ENCODE peak calls at places on chromosomes 5 and 9, in five cellular contexts. W, P, Q, H and D are unnamed samples.

GRCh38 chr5:141637266-141637692 is 482 bp downstream of the RELL2 start:
- DNase-seq in W (peak; percentile 46), Q (no peak), P (no peak), H (no peak), D (no peak)

GRCh38 chr5:59620535-59621212 is 272.9 kb downstream of the PDE4D start:
- DNase-seq in P (no peak), Q (no peak), H (no peak), W (no peak), D (no peak)

GRCh38 chr5:73189816-73190451 is 16.9 kb downstream of the TMEM174 start:
- DNase-seq in H (no peak), P (peak; percentile 39), Q (no peak), W (peak; percentile 69), D (no peak)

GRCh38 chr5:102290004-102290403 is 6.1 kb downstream of the SLCO4C1 start:
- DNase-seq in Q (no peak), W (no peak), P (no peak), H (no peak), D (no peak)

GRCh38 chr5:171391996-171392577 is 4.4 kb downstream of the NPM1 start:
- DNase-seq in Q (no peak), P (no peak), W (no peak), H (no peak), D (no peak)

GRCh38 chr9:132447346-132447745 is 37.3 kb downstream of the CFAP77 start:
- DNase-seq in Q (no peak), W (peak; percentile 71), H (no peak), P (no peak), D (no peak)

GRCh38 chr5:131366428-131366827 is 102.6 kb downstream of the CDC42SE2 start:
- DNase-seq in Q (no peak), H (no peak), W (no peak), P (no peak), D (no peak)

GRCh38 chr9:32571969-32572899 is 725 bp downstream of the NDUFB6 start:
- DNase-seq in W (peak; percentile 91), Q (peak; percentile 51), H (peak; percentile 64), P (peak; percentile 83), D (no peak)

GRCh38 chr5:168749391-168750100 is 170.4 kb upstream of the PANK3 start:
- DNase-seq in H (no peak), P (no peak), Q (no peak), W (no peak), D (peak; percentile 34)

GRCh38 chr5:93929146-93929545 is 187.7 kb upstream of the POU5F2 start:
- DNase-seq in W (no peak), Q (no peak), H (no peak), P (peak; percentile 16), D (no peak)

GRCh38 chr5:11683666-11684065 is 220.6 kb downstream of the CTNND2 start:
- DNase-seq in W (no peak), Q (peak; percentile 34), P (no peak), H (no peak), D (peak; percentile 73)

GRCh38 chr5:147713550-147714295 is 68.8 kb downstream of the JAKMIP2 start:
- DNase-seq in P (no peak), Q (no peak), W (no peak), H (no peak), D (no peak)

GRCh38 chr9:94734054-94734754 is 7.7 kb downstream of the AOPEP start:
- DNase-seq in Q (no peak), W (no peak), H (no peak), P (no peak), D (no peak)

GRCh38 chr9:70093944-70094343 is 50.3 kb downstream of the MAMDC2 start:
- DNase-seq in W (no peak), Q (no peak), H (no peak), P (no peak), D (no peak)

GRCh38 chr9:107260437-107261081 is 22.5 kb upstream of the RAD23B start:
- DNase-seq in H (no peak), Q (no peak), W (no peak), P (no peak), D (no peak)

GRCh38 chr9:21696411-21696865 is 106.0 kb upstream of the MTAP start:
- DNase-seq in Q (no peak), H (peak; percentile 45), W (peak; percentile 76), P (no peak), D (no peak)

GRCh38 chr5:176899946-176900782 is 1.0 kb upstream of the HK3 start:
- DNase-seq in Q (no peak), P (no peak), H (no peak), W (peak; percentile 35), D (no peak)

GRCh38 chr5:57316798-57317327 is 143.0 kb downstream of the GPBP1 start:
- DNase-seq in Q (no peak), H (no peak), W (peak; percentile 40), P (peak; percentile 100), D (no peak)

GRCh38 chr5:134533115-134533815 is 7.8 kb downstream of the JADE2 start:
- DNase-seq in W (peak; percentile 31), P (no peak), H (peak; percentile 74), Q (peak; percentile 49), D (peak; percentile 96)

GRCh38 chr9:77751341-77752091 is 103.4 kb upstream of the GNA14 start:
- DNase-seq in W (peak; percentile 81), P (peak; percentile 84), Q (peak; percentile 30), H (no peak), D (no peak)

GRCh38 chr9:33161011-33161588 is 6.0 kb downstream of the B4GALT1 start:
- DNase-seq in P (peak; percentile 97), H (peak; percentile 82), Q (peak; percentile 64), W (peak; percentile 88), D (peak; percentile 82)

GRCh38 chr5:88140396-88140862 is 128.2 kb downstream of the TMEM161B start:
- DNase-seq in H (peak; percentile 75), W (no peak), P (no peak), Q (no peak), D (no peak)
- H3K27ac ChIP-seq in H (no peak overlapping the region), W (no peak overlapping the region), P (no peak overlapping the region), Q (no peak overlapping the region), D (peak overlapping the region; percentile 53)

DNA sequence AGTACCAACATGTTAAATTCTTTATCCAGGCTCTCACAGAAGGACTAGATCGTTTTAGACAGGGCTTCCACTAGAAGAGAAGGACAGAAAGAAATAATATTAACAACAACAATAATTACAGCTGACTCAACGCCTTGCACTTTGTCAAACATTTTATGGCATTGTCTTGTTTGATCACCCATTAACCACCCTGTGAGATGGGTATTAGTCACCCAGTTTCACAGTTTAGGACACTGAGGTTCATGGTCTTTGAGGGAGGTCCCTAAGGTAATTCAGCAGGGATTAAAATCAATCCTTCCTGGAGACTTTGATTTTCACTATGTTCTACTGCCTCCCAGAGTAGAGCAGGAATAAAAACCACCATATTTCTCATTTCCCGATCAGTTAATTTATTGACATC is 51.4 kb upstream of the BNC2 start:
- DNase-seq in H (no peak), P (no peak), W (peak; percentile 50), Q (no peak), D (no peak)
- H3K27ac ChIP-seq in H (no peak overlapping the region), P (no peak overlapping the region), W (no peak overlapping the region), Q (no peak overlapping the region), D (no peak overlapping the region)

GRCh38 chr9:83955985-83956287 is 24.1 kb downstream of the HNRNPK start:
- DNase-seq in W (no peak), H (no peak), P (no peak), Q (no peak), D (no peak)

GRCh38 chr9:83957029-83957513 is 22.9 kb downstream of the HNRNPK start:
- DNase-seq in P (no peak), H (no peak), W (no peak), Q (no peak), D (no peak)

GRCh38 chr9:83960991-83961390 is 19.0 kb downstream of the HNRNPK start:
- DNase-seq in Q (no peak), W (no peak), P (no peak), H (no peak), D (no peak)

GRCh38 chr9:83959061-83959460 is 21.0 kb downstream of the HNRNPK start:
- DNase-seq in Q (no peak), P (peak; percentile 44), W (no peak), H (no peak), D (no peak)

DNA sequence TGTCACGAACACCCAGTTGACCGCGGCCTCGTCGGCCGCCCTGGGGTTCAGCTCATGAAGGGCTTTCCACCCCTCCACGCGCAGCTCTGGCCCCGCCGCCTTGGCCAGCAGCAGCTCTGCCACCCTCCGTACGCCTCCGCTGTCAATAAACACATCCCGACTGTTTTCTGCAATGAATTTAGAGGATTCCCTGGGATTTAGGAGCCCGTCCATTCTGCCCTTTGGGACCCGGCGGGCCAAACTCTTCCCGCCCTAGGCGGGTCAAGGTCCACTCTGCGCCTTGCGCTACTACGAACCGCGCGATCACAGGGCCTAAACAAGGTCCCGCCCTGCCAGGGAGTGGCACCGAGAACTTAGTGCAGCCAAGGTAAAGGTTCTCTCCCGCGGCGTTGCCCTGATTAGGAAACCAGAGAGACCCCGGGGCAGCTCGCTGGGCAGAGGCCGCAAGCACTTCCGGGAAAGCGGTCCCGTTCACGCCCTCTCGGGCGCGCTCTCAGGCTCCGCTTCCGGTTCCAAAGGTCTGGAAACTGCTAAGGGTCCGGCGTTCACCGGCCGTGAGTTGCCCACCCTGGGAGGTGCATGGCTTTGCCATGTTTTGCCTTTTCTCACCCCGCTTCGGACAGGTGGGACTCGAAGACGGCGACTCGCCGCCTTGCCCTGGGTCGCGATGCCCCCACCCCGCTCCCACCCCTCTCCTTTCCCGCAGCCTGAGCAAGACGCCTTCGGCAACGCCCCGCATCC is 23.6 kb downstream of the HNRNPK start:
- DNase-seq in P (no peak), H (peak; percentile 91), Q (peak; percentile 78), W (no peak), D (peak; percentile 85)
- H3K27ac ChIP-seq in P (peak overlapping the region; percentile 21), H (peak overlapping the region; percentile 95), Q (peak overlapping the region; percentile 77), W (no peak overlapping the region), D (peak overlapping the region; percentile 94)

GRCh38 chr9:81565609-81566008 is 123.7 kb downstream of the TLE1 start:
- DNase-seq in P (no peak), H (no peak), W (no peak), Q (no peak), D (no peak)

GRCh38 chr9:81563739-81564138 is 125.6 kb downstream of the TLE1 start:
- DNase-seq in P (no peak), H (no peak), Q (no peak), W (no peak), D (no peak)

GRCh38 chr9:81565144-81565543 is 124.2 kb downstream of the TLE1 start:
- DNase-seq in W (no peak), H (no peak), P (no peak), Q (no peak), D (no peak)

GRCh38 chr9:81564632-81565031 is 124.7 kb downstream of the TLE1 start:
- DNase-seq in P (no peak), Q (no peak), H (no peak), W (no peak), D (no peak)

GRCh38 chr9:81566074-81566698 is 123.2 kb downstream of the TLE1 start:
- DNase-seq in Q (no peak), H (no peak), W (peak; percentile 58), P (no peak), D (no peak)
- H3K27ac ChIP-seq in Q (no peak overlapping the region), H (no peak overlapping the region), W (no peak overlapping the region), P (no peak overlapping the region), D (no peak overlapping the region)